ENCODE peak calls at places on chromosomes 12 and 14, in four cellular contexts. Z is OCI-LY7, U is lung, A is transverse colon. F is an unnamed sample.

GRCh38 chr12:109467978-109468676 is 9.0 kb downstream of the KCTD10 start:
- DNase-seq in Z (no peak), U (no peak), A (peak; percentile 76), F (no peak)

GRCh38 chr12:106492893-106493292 is 89.9 kb upstream of the RFX4 start:
- DNase-seq in Z (no peak), U (no peak), A (no peak), F (no peak)

GRCh38 chr14:63323148-63323547 is 4.4 kb upstream of the GPHB5 start:
- DNase-seq in Z (no peak), U (no peak), A (no peak), F (no peak)

GRCh38 chr12:57877876-57878275 is 31.3 kb upstream of the CTDSP2 start:
- DNase-seq in Z (no peak), U (no peak), A (no peak), F (no peak)

GRCh38 chr12:91851741-91852477 is 293.7 kb downstream of the BTG1 start:
- DNase-seq in Z (no peak), U (no peak), A (no peak), F (no peak)

GRCh38 chr12:46774011-46774633 is 51.7 kb downstream of the SLC38A4 start:
- DNase-seq in Z (no peak), U (no peak), A (no peak), F (no peak)

GRCh38 chr14:32906672-32907071 is 32.0 kb upstream of the NPAS3 start:
- DNase-seq in Z (no peak), U (no peak), A (no peak), F (no peak)

GRCh38 chr12:28535216-28535615 is 345.0 kb downstream of the CCDC91 start:
- DNase-seq in Z (no peak), U (no peak), A (no peak), F (no peak)

GRCh38 chr12:21476949-21477348 is 24.5 kb downstream of the RECQL start:
- DNase-seq in Z (no peak), U (no peak), A (no peak), F (no peak)

GRCh38 chr14:68377459-68377858 is 415.4 kb downstream of the ZFP36L1 start:
- DNase-seq in Z (peak; percentile 56), U (peak; percentile 45), A (peak; percentile 76), F (no peak)

GRCh38 chr14:80186301-80186800 is 25.0 kb downstream of the DIO2 start:
- DNase-seq in Z (no peak), U (no peak), A (no peak), F (no peak)

GRCh38 chr12:122846622-122847515 is 11.6 kb downstream of the HIP1R start:
- DNase-seq in Z (no peak), U (no peak), A (no peak), F (no peak)
- H3K4me1 ChIP-seq in Z (peaks cover 9% of the 10 kb centered on the region), U (no peaks in the 10 kb centered on the region), A (no peaks in the 10 kb centered on the region), F (peaks cover 55% of the 10 kb centered on the region)

DNA sequence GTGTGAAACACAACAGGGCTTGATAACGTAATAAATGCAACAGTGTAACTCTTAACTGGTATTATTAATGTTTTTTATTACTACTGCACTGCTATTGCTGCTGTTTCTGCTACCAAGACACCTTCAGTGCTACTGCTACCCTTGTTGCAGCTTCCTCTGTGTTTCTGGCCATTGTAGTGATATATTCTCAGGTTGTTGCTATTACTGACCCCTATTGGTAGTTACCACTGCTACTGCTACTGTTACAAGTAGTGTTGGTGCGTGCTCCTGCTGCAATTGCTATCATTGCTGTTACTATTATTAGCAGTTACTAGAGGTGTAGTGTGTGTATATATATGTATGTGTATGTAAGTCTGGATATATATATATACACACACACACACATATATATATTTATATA is 87.2 kb upstream of the PTPRB start:
- DNase-seq in Z (peak; percentile 19), U (no peak), A (no peak), F (no peak)
- TF ChIP-seq CTCF in Z (peak; percentile 66), U (no peak), A (no peak), F (no peak)

GRCh38 chr12:3842517-3842916 is 30.7 kb downstream of the PARP11 start:
- DNase-seq in Z (no peak), U (no peak), A (no peak), F (no peak)
- H3K4me3 ChIP-seq in Z (no peak overlapping the region), U (no peak overlapping the region), A (no peak overlapping the region), F (no peak overlapping the region)

DNA sequence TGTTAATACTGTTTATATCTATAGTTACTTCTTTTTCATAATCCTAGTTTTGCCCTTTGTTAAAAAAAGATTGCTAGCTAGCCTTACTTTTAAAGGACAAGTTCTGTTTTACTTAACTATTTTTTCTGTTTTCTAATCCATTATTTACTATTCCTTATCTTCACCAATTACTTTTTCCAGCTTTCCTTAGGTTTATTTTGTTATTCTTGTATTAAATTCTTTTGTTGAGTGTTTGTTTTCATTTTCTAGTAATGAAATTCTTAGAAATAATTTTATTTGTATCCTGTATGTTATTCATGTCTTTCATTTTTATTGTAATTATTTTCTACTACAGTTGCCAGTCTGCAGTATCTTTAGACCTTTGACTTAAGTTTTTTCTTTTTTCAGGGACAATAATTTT is 45.7 kb upstream of the GXYLT1 start:
- DNase-seq in Z (no peak), U (no peak), A (no peak), F (no peak)
- H3K4me1 ChIP-seq in Z (peaks cover 12% of the 10 kb centered on the region), U (peaks cover 4% of the 10 kb centered on the region), A (no peaks in the 10 kb centered on the region), F (no peaks in the 10 kb centered on the region)

DNA sequence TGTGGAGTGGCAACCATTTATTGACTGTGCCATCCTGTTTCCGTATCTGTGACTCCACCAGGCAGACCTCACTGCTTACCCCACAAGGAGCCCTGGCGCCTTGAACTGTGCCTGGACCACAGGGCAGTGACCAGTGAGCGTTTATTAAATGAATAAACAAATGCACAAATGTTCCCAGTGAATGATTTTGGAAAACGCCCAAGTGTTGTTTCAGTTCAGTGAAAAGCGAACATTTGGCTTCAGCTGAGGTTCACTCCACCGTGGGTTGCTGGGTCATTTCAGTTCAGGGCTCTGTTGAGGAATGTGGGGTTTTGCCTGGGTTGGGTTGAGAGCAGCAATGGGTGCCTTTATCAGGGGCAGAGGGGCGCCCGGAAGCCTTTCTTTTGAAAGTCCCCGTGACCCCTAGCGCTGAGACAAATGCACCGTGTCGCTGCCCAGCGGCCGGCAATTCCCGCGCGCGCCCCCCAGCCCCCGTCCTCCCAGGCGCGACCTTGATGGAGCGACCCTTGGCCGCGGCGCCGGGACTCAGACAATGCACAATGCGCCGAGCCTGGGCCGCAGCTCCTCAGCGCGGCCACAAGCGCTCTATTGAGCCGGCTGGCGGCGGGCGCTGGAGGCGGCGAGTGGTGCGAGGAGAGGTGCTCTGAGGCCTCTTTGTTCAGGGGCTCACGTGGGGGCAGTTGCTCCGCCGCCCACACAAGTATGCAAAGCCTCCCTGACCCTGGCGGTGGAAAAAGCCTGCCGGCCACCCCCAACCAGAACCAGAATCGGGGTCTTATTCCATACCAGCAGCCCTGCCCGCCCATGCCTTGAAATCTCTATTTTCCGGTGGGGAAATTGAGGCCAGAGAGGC is 40.5 kb upstream of the CLMN start:
- DNase-seq in Z (no peak), U (no peak), A (no peak), F (peak; percentile 74)
- TF ChIP-seq CTCF in Z (no peak), U (no peak), A (no peak), F (no peak)

GRCh38 chr12:69481133-69481532 is 10.9 kb downstream of the FRS2 start:
- DNase-seq in Z (no peak), U (no peak), A (no peak), F (no peak)
- H3K4me3 ChIP-seq in Z (no peak overlapping the region), U (no peak overlapping the region), A (no peak overlapping the region), F (no peak overlapping the region)

GRCh38 chr12:14950982-14951746 is 10.2 kb downstream of the ARHGDIB start:
- DNase-seq in Z (no peak), U (no peak), A (peak; percentile 27), F (no peak)
- H3K4me1 ChIP-seq in Z (peaks cover 86% of the 10 kb centered on the region), U (peaks cover 24% of the 10 kb centered on the region), A (peaks cover 25% of the 10 kb centered on the region), F (peaks cover 37% of the 10 kb centered on the region)

DNA sequence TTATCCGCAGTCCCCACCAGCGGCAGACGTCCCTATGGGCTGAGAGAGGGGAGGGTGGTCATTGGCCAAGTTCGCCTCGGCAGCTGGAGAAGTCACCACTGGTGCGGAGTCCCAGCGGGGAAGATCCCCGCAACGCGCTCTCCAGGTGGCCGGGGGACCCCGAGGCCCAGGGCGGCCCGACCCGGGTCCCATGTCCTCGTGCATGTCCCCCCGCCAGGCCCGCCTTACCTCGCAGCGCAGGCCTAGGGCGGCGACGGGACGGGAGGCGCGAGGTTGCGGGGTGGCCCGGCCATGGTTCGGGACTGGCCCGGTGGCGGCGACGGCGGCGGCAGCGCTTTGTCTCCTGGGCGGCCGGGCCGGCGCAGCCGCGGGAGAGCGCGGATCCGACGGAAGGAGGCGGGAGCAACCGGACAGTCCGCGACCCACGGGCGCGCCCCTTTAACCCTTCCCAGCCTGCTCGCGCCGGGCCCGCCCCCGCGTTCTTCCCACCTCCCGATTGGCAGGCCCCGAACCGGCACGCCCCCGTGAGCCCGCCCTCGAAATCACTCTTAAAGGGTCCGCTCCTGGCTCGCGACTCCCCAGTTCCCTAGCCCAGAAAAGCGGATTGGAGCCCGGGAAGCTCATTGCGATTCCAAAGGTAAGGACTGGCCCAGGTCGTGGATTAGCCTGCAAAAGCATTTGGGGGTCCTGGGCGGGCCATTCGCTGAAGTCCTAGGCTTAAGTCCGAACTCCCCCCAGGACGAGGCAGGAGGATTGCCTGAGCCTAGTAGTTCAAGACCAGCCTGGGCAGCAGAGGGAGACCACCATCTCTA is at the start of gene PHETA1:
- DNase-seq in Z (peak; percentile 80), U (peak; percentile 93), A (peak; percentile 96), F (peak; percentile 95)
- TF ChIP-seq CTCF in Z (no peak), U (peak; percentile 4), A (no peak), F (no peak)

DNA sequence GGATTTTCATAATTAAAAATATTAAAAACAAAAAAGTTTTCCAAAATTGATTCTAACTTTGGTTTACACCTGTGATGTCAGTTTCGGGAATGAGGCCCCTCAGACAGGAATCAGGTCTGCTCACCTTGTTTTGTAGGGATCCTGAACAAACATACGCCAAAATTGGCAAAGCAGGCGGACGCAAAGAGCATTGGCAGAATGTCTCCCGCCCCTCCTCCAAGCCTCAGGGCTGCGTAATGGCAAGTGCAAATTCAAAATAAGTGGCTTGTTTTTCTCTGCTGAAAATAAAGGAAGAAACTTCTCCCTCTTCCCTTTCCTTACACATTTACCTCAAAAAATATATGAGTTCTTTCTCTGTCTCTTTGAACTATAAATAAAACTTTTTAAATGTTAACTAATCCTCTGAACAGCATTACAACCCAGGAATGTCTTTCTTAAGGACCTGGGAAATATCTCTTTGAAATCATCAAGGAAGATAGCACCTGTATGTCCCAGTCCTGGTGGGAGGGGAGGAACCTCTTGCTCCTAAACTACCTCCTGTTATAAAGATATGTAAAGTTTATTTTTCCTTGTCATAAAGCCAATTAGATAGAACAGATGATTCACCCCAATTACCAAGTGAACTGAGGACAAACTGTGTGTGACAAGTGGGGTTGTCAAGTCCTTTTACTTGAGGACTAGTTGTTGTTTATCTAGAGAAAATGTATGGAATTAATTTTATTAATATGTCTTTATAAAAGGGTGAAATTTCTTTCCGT is 16.5 kb downstream of the OR6J1 start:
- DNase-seq in Z (no peak), U (no peak), A (no peak), F (peak; percentile 65)
- H3K4me3 ChIP-seq in Z (no peak overlapping the region), U (no peak overlapping the region), A (no peak overlapping the region), F (no peak overlapping the region)

F was measured in thyroid gland.